ENCODE peak calls at places on chromosomes 13 and 19, in six cellular contexts. O, A, M, I, P and C are unnamed samples.

GRCh38 chr13:75587679-75588078 is 38.1 kb downstream of the UCHL3 start:
- DNase-seq in O (no peak), A (peak), M (no peak), I (no peak), P (peak), C (no peak)

GRCh38 chr19:1844536-1845515 is 3.5 kb downstream of the REXO1 start:
- DNase-seq in O (no peak), A (no peak), M (no peak), I (no peak), P (no peak), C (no peak)

GRCh38 chr19:46180701-46181385 is 32.8 kb downstream of the IGFL2 start:
- DNase-seq in O (no peak), A (peak), M (no peak), I (no peak), P (no peak), C (no peak)

GRCh38 chr13:102805680-102806079 is 6.8 kb downstream of the BIVM start:
- DNase-seq in O (no peak), A (no peak), M (no peak), I (no peak), P (no peak), C (no peak)

GRCh38 chr19:50725218-50725931 is 2.2 kb downstream of the CLEC11A start:
- DNase-seq in O (no peak), A (no peak), M (no peak), I (no peak), P (no peak), C (no peak)

GRCh38 chr19:57633832-57634131 is 814 bp downstream of the ZNF211 start:
- DNase-seq in O (no peak), A (no peak), M (no peak), I (no peak), P (no peak), C (no peak)

GRCh38 chr19:3563689-3564269 is 6.4 kb upstream of the MFSD12 start:
- DNase-seq in O (no peak), A (no peak), M (no peak), I (no peak), P (no peak), C (no peak)

GRCh38 chr19:7907122-7907521 is 3.4 kb downstream of the MAP2K7 start:
- DNase-seq in O (no peak), A (no peak), M (no peak), I (no peak), P (no peak), C (no peak)

GRCh38 chr13:95382411-95382810 is 81.2 kb upstream of the ABCC4 start:
- DNase-seq in O (no peak), A (no peak), M (no peak), I (no peak), P (no peak), C (no peak)

GRCh38 chr13:88303605-88304004 is 632.4 kb downstream of the SLITRK5 start:
- DNase-seq in O (no peak), A (no peak), M (no peak), I (no peak), P (no peak), C (no peak)

GRCh38 chr19:50893047-50893737 is 18.0 kb downstream of the KLK4 start:
- DNase-seq in O (no peak), A (no peak), M (no peak), I (peak), P (no peak), C (no peak)

GRCh38 chr19:30664358-30665058 is 292.3 kb downstream of the ZNF536 start:
- DNase-seq in O (no peak), A (no peak), M (no peak), I (peak), P (peak), C (no peak)

GRCh38 chr13:90926459-90926858 is 421.0 kb upstream of the MIR17HG start:
- DNase-seq in O (no peak), A (no peak), M (no peak), I (peak), P (no peak), C (no peak)

GRCh38 chr13:81031996-81032395 is 691.1 kb upstream of the SPRY2 start:
- DNase-seq in O (no peak), A (no peak), M (no peak), I (no peak), P (no peak), C (no peak)

GRCh38 chr13:108643646-108644353 is 14.4 kb downstream of the MYO16 start:
- DNase-seq in O (no peak), A (no peak), M (no peak), I (no peak), P (no peak), C (no peak)

GRCh38 chr13:111387026-111387871 is 66.8 kb downstream of the TEX29 start:
- DNase-seq in O (no peak), A (no peak), M (no peak), I (no peak), P (no peak), C (no peak)

GRCh38 chr13:40589285-40590109 is 76.9 kb downstream of the FOXO1 start:
- DNase-seq in O (no peak), A (peak), M (peak), I (peak), P (peak), C (peak)